ENCODE peak calls at places on chromosomes 1 and 21, in eight cellular contexts. Y is EH, Z is NCI-H1436, J is substantia nigra, L is GM19239, D is epithelial cell of prostate, M is NCI-H2081, H is heart left ventricle. I is an unnamed sample.

GRCh38 chr1:110472546-110472945 is 21.6 kb downstream of the PROK1 start:
- DNase-seq in J (no peak), L (no peak), Y (no peak), Z (no peak), D (no peak), H (no peak), M (no peak), I (no peak)

GRCh38 chr1:6440198-6441126 is 15.9 kb downstream of the ESPN start:
- DNase-seq in M (peak; percentile 31), Z (peak; percentile 62), Y (peak; percentile 50), D (no peak), H (no peak), J (no peak), L (no peak), I (no peak)

GRCh38 chr1:66542314-66542713 is 8.4 kb downstream of the SGIP1 start:
- DNase-seq in L (no peak), D (no peak), M (peak; percentile 27), Z (no peak), H (no peak), J (no peak), Y (no peak), I (no peak)

GRCh38 chr1:62870148-62870547 is 86.2 kb downstream of the ATG4C start:
- DNase-seq in Y (peak; percentile 18), M (no peak), Z (no peak), J (no peak), D (no peak), H (no peak), L (no peak), I (no peak)

GRCh38 chr1:180360333-180361075 is 130.4 kb downstream of the LHX4 start:
- DNase-seq in D (no peak), Y (peak; percentile 76), H (no peak), J (no peak), M (no peak), L (no peak), Z (no peak), I (no peak)

GRCh38 chr1:244049142-244049968 is 1.7 kb upstream of the ZBTB18 start:
- DNase-seq in M (peak; percentile 50), H (peak; percentile 32), L (no peak), D (no peak), Z (peak; percentile 20), Y (peak; percentile 50), J (peak; percentile 52), I (no peak)

GRCh38 chr1:40495315-40495903 is 13.2 kb upstream of the EXO5 start:
- DNase-seq in D (no peak), M (no peak), Z (no peak), H (no peak), L (no peak), J (no peak), Y (peak; percentile 6), I (no peak)

GRCh38 chr1:177873238-177873637 is 96.6 kb downstream of the SEC16B start:
- DNase-seq in Y (peak; percentile 96), M (no peak), H (no peak), L (no peak), Z (no peak), D (no peak), J (no peak), I (no peak)

GRCh38 chr1:31700468-31701136 is 3.2 kb downstream of the COL16A1 start:
- DNase-seq in L (no peak), J (no peak), H (no peak), Z (no peak), Y (no peak), M (no peak), D (no peak), I (no peak)

GRCh38 chr21:45386336-45386727 is 18.6 kb upstream of the COL18A1 start:
- DNase-seq in M (no peak), H (peak; percentile 18), Z (no peak), J (no peak), L (no peak), Y (peak; percentile 60), D (no peak), I (no peak)

GRCh38 chr1:185896863-185897262 is 162.7 kb downstream of the HMCN1 start:
- DNase-seq in Z (no peak), L (no peak), H (no peak), D (no peak), Y (peak; percentile 27), J (no peak), M (no peak), I (no peak)

GRCh38 chr1:172180886-172181285 is 239.6 kb upstream of the C1orf105 start:
- DNase-seq in L (peak; percentile 20), Z (no peak), Y (peak; percentile 62), H (peak; percentile 60), M (no peak), J (no peak), D (no peak), I (no peak)

GRCh38 chr1:198741744-198742143 is 102.9 kb downstream of the PTPRC start:
- DNase-seq in J (no peak), M (no peak), H (no peak), D (no peak), Y (peak; percentile 30), Z (no peak), L (no peak), I (no peak)

GRCh38 chr1:115198938-115199337 is 109.6 kb upstream of the TSPAN2 start:
- DNase-seq in J (no peak), M (peak; percentile 6), D (no peak), Y (peak; percentile 85), Z (no peak), L (no peak), H (peak; percentile 66), I (no peak)

GRCh38 chr1:67672260-67672803 is 12.7 kb upstream of the GADD45A start:
- DNase-seq in J (no peak), L (no peak), Z (no peak), Y (no peak), H (no peak), D (no peak), M (no peak), I (no peak)

GRCh38 chr1:21324368-21325137 is 34.3 kb upstream of the ECE1 start:
- DNase-seq in J (no peak), H (peak; percentile 92), D (no peak), Y (peak; percentile 93), Z (no peak), M (no peak), L (no peak), I (no peak)

GRCh38 chr1:6962956-6963915 is 178.0 kb downstream of the CAMTA1 start:
- DNase-seq in D (no peak), J (no peak), M (no peak), L (no peak), Y (no peak), H (peak; percentile 76), Z (no peak), I (no peak)

GRCh38 chr1:212286437-212287131 is 1.4 kb downstream of the PPP2R5A start:
- DNase-seq in J (no peak), Z (no peak), L (no peak), H (no peak), Y (peak; percentile 22), M (no peak), D (no peak), I (no peak)

GRCh38 chr1:73782901-73783300 is 415.1 kb downstream of the LRRIQ3 start:
- DNase-seq in M (no peak), H (no peak), L (no peak), Y (no peak), J (no peak), D (no peak), Z (no peak), I (no peak)

GRCh38 chr1:208807446-208808117 is 563.4 kb upstream of the PLXNA2 start:
- DNase-seq in M (no peak), J (no peak), L (no peak), Y (no peak), Z (no peak), H (no peak), D (peak; percentile 92), I (no peak)

GRCh38 chr1:47764461-47765046 is 232.6 kb downstream of the TRABD2B start:
- DNase-seq in Z (no peak), Y (no peak), M (no peak), J (no peak), L (no peak), H (peak; percentile 15), D (no peak), I (no peak)

GRCh38 chr21:32712641-32713040 is 15.2 kb downstream of the SYNJ1 start:
- DNase-seq in H (no peak), Y (no peak), D (no peak), M (no peak), Z (no peak), L (no peak), J (no peak), I (no peak)

GRCh38 chr1:22739648-22740385 is 29.2 kb downstream of the EPHB2 start:
- DNase-seq in J (no peak), Y (peak; percentile 90), M (no peak), H (no peak), D (no peak), L (no peak), Z (no peak), I (no peak)

GRCh38 chr1:24535021-24535424 is 20.9 kb upstream of the NCMAP start:
- DNase-seq in J (no peak), H (no peak), M (no peak), Y (no peak), L (no peak), D (no peak), Z (no peak), I (no peak)

I was measured in amygdala.